ENCODE peak calls at places on chromosome 10, in six cellular contexts. I is stimulated activated CD8-positive, alpha-beta memory T cell treated with anti-CD3 and anti-CD28 coated beads, Interleukin-7, amount 100 ng/mL, for 24 hours; E is activated CD8-positive, alpha-beta memory T cell treated with anti-CD3 and anti-CD28 coated beads, Interleukin-2, amount 50 U/mL, for 48 hours; B is CD8-positive, alpha-beta memory T cell; F is activated CD4-positive, alpha-beta T cell treated with anti-CD3 and anti-CD28 coated beads, Interleukin-2, amount 50 U/mL, for 24 hours; C is stimulated activated CD4-positive, alpha-beta T cell treated with anti-CD3 and anti-CD28 coated beads, Interleukin-1b, Interleukin-23, amount 100 ng/mL, for 48 hours. Z is an unnamed sample.

GRCh38 chr10:68403701-68404100 is 3.4 kb downstream of the RUFY2 start:
- DNase-seq in E (no peak), I (no peak), F (no peak), C (no peak), B (no peak), Z (no peak)

GRCh38 chr10:43403911-43404674 is 4.9 kb downstream of the HNRNPF start:
- DNase-seq in C (no peak), E (no peak), B (no peak), F (no peak), I (no peak), Z (no peak)

GRCh38 chr10:70302292-70302691 is 18.5 kb upstream of the NPFFR1 start:
- DNase-seq in C (no peak), B (no peak), F (no peak), E (no peak), I (no peak), Z (no peak)

GRCh38 chr10:117140525-117140902 is 2.4 kb upstream of the VAX1 start:
- DNase-seq in E (no peak), B (no peak), F (no peak), I (no peak), C (no peak), Z (no peak)

GRCh38 chr10:124296121-124296812 is 122.5 kb downstream of the OAT start:
- DNase-seq in F (no peak), C (no peak), I (no peak), E (peak), B (no peak), Z (no peak)

GRCh38 chr10:94172332-94172731 is 178.6 kb downstream of the PLCE1 start:
- DNase-seq in B (no peak), E (no peak), F (no peak), I (no peak), C (no peak), Z (no peak)

GRCh38 chr10:84903320-84903719 is 574.9 kb downstream of the CCSER2 start:
- DNase-seq in I (no peak), E (no peak), C (no peak), B (no peak), F (no peak), Z (no peak)

GRCh38 chr10:104441601-104442000 is 88.0 kb downstream of the CFAP58 start:
- DNase-seq in F (no peak), I (no peak), B (no peak), C (no peak), E (no peak), Z (no peak)

Z was measured in B cell.